ENCODE peak calls at places on chromosomes 6 and 20, in seven cellular contexts. S, M, A, B, F, X and P are unnamed samples.

GRCh38 chr6:154543638-154544037 is 33.2 kb upstream of the CNKSR3 start:
- DNase-seq in F (no peak), B (no peak), M (no peak), X (no peak), A (no peak), S (no peak), P (no peak)

GRCh38 chr20:22579711-22580697 is 4.4 kb downstream of the FOXA2 start:
- DNase-seq in B (no peak), S (no peak), X (no peak), M (no peak), A (no peak), F (peak), P (no peak)

GRCh38 chr20:41136695-41137411 is 490 bp upstream of the PLCG1 start:
- DNase-seq in M (peak), A (peak), F (peak), S (peak), X (peak), B (peak), P (peak)

GRCh38 chr6:107763959-107764358 is 60.2 kb downstream of the SCML4 start:
- DNase-seq in A (peak), X (no peak), F (no peak), M (no peak), S (no peak), B (no peak), P (no peak)

GRCh38 chr20:3277686-3278465 is 38.9 kb upstream of the SLC4A11 start:
- DNase-seq in S (no peak), F (peak), X (no peak), M (no peak), B (no peak), A (no peak), P (no peak)

GRCh38 chr20:51299413-51299812 is 243.1 kb downstream of the NFATC2 start:
- DNase-seq in S (no peak), X (no peak), A (no peak), B (no peak), F (no peak), M (no peak), P (no peak)

GRCh38 chr6:111843347-111844147 is 29.7 kb downstream of the FYN start:
- DNase-seq in F (no peak), M (no peak), S (peak), X (no peak), A (no peak), B (peak), P (no peak)

GRCh38 chr6:130134594-130134993 is 88.2 kb downstream of the SAMD3 start:
- DNase-seq in S (no peak), M (no peak), F (no peak), B (no peak), A (no peak), X (no peak), P (no peak)

GRCh38 chr6:34066284-34066571 is 79.7 kb downstream of the GRM4 start:
- DNase-seq in A (no peak), S (no peak), B (no peak), F (no peak), X (no peak), M (no peak), P (no peak)

GRCh38 chr6:24919404-24919892 is 16.3 kb downstream of the RIPOR2 start:
- DNase-seq in B (no peak), S (no peak), A (no peak), X (no peak), M (no peak), F (no peak), P (no peak)

GRCh38 chr6:130558131-130558530 is 192.3 kb downstream of the TMEM200A start:
- DNase-seq in F (no peak), M (no peak), X (no peak), A (no peak), S (no peak), B (no peak), P (no peak)